ENCODE peak calls at places on chromosomes 1 and 21, in eight cellular contexts. T is IMR-90, N is adrenal gland, G is erythroblast, X is uterus, L is heart left ventricle, M is body of pancreas, Z is Peyer's patch. S is an unnamed sample.

GRCh38 chr1:26161408-26162219 is 2.7 kb downstream of the FAM110D start:
- DNase-seq in T (peak), N (peak), G (peak), X (peak), L (peak), M (peak), Z (no peak), S (no peak)

GRCh38 chr1:77953907-77954306 is 25.0 kb downstream of the FUBP1 start:
- DNase-seq in T (no peak), N (no peak), G (no peak), X (no peak), L (no peak), M (no peak), Z (no peak), S (no peak)

GRCh38 chr1:33823830-33824229 is 40.0 kb upstream of the HMGB4 start:
- DNase-seq in T (no peak), N (no peak), G (no peak), X (no peak), L (no peak), M (no peak), Z (no peak), S (no peak)

GRCh38 chr1:18913065-18913502 is 10.7 kb upstream of the ALDH4A1 start:
- DNase-seq in T (peak), N (peak), G (peak), X (peak), L (peak), M (peak), Z (peak), S (peak)

GRCh38 chr1:14599173-14599754 is 779 bp downstream of the KAZN start:
- DNase-seq in T (no peak), N (no peak), G (no peak), X (no peak), L (peak), M (no peak), Z (no peak), S (no peak)

GRCh38 chr1:6041432-6042062 is 4.1 kb upstream of the KCNAB2 start:
- DNase-seq in T (no peak), N (no peak), G (peak), X (peak), L (no peak), M (no peak), Z (no peak), S (no peak)

GRCh38 chr1:40535732-40536131 is 4.3 kb downstream of the ZNF684 start:
- DNase-seq in T (no peak), N (no peak), G (no peak), X (no peak), L (no peak), M (no peak), Z (no peak), S (no peak)

GRCh38 chr21:37627074-37627473 is 260.5 kb downstream of the DYRK1A start:
- DNase-seq in T (no peak), N (no peak), G (no peak), X (no peak), L (no peak), M (no peak), Z (no peak), S (no peak)

GRCh38 chr1:228450200-228450599 is 33.5 kb upstream of the TRIM17 start:
- DNase-seq in T (no peak), N (no peak), G (no peak), X (no peak), L (no peak), M (no peak), Z (no peak), S (peak)

GRCh38 chr1:115069186-115069585 is 20.1 kb downstream of the TSPAN2 start:
- DNase-seq in T (peak), N (no peak), G (no peak), X (peak), L (no peak), M (no peak), Z (no peak), S (peak)

GRCh38 chr1:222334026-222334680 is 213.8 kb downstream of the HHIPL2 start:
- DNase-seq in T (peak), N (no peak), G (no peak), X (no peak), L (no peak), M (no peak), Z (no peak), S (no peak)

GRCh38 chr1:109931189-109931672 is 20.6 kb downstream of the CSF1 start:
- DNase-seq in T (peak), N (peak), G (peak), X (peak), L (peak), M (peak), Z (peak), S (peak)

GRCh38 chr1:245645406-245645805 is 490.6 kb downstream of the KIF26B start:
- DNase-seq in T (no peak), N (no peak), G (no peak), X (no peak), L (no peak), M (no peak), Z (no peak), S (no peak)

GRCh38 chr1:165129568-165130164 is 226.8 kb downstream of the LMX1A start:
- DNase-seq in T (peak), N (peak), G (peak), X (no peak), L (peak), M (peak), Z (peak), S (no peak)

GRCh38 chr1:43005460-43006351 is 47.0 kb upstream of the SLC2A1 start:
- DNase-seq in T (no peak), N (no peak), G (peak), X (no peak), L (no peak), M (no peak), Z (no peak), S (no peak)

GRCh38 chr1:211925016-211925415 is 94.5 kb upstream of the LPGAT1 start:
- DNase-seq in T (no peak), N (no peak), G (no peak), X (no peak), L (no peak), M (no peak), Z (peak), S (no peak)

GRCh38 chr1:245614986-245615385 is 460.2 kb downstream of the KIF26B start:
- DNase-seq in T (no peak), N (no peak), G (no peak), X (no peak), L (no peak), M (no peak), Z (no peak), S (no peak)

GRCh38 chr1:8984203-8984602 is 38.5 kb downstream of the CA6 start:
- DNase-seq in T (no peak), N (no peak), G (no peak), X (no peak), L (no peak), M (no peak), Z (peak), S (no peak)

GRCh38 chr1:31626451-31627202 is 9.1 kb downstream of the HCRTR1 start:
- DNase-seq in T (peak), N (peak), G (no peak), X (peak), L (peak), M (no peak), Z (no peak), S (no peak)

GRCh38 chr1:21816602-21817302 is 4.7 kb downstream of the LDLRAD2 start:
- DNase-seq in T (peak), N (no peak), G (no peak), X (no peak), L (no peak), M (no peak), Z (peak), S (no peak)

GRCh38 chr21:44845418-44846200 is 27.7 kb upstream of the SUMO3 start:
- DNase-seq in T (peak), N (peak), G (peak), X (peak), L (peak), M (peak), Z (peak), S (peak)

GRCh38 chr1:204726478-204726877 is 40.9 kb upstream of the LRRN2 start:
- DNase-seq in T (peak), N (no peak), G (peak), X (no peak), L (no peak), M (peak), Z (no peak), S (no peak)

GRCh38 chr1:119959836-119960235 is 63.5 kb upstream of the ADAM30 start:
- DNase-seq in T (peak), N (no peak), G (no peak), X (no peak), L (no peak), M (no peak), Z (no peak), S (no peak)

GRCh38 chr1:119784127-119784781 is 15.5 kb upstream of the HMGCS2 start:
- DNase-seq in T (no peak), N (peak), G (peak), X (peak), L (peak), M (peak), Z (peak), S (peak)

GRCh38 chr1:85692730-85693314 is 15.4 kb downstream of the ZNHIT6 start:
- DNase-seq in T (peak), N (no peak), G (peak), X (no peak), L (no peak), M (no peak), Z (no peak), S (no peak)

GRCh38 chr1:99756598-99756997 is 9.8 kb downstream of the FRRS1 start:
- DNase-seq in T (peak), N (no peak), G (no peak), X (no peak), L (no peak), M (no peak), Z (no peak), S (no peak)

GRCh38 chr1:32870615-32871363 is at the start of gene FNDC5:
- DNase-seq in T (peak), N (no peak), G (peak), X (peak), L (peak), M (peak), Z (no peak), S (no peak)

GRCh38 chr21:37574751-37575150 is 208.2 kb downstream of the DYRK1A start:
- DNase-seq in T (no peak), N (no peak), G (no peak), X (no peak), L (no peak), M (no peak), Z (no peak), S (peak)

GRCh38 chr1:200053091-200053490 is 25.6 kb downstream of the NR5A2 start:
- DNase-seq in T (no peak), N (no peak), G (no peak), X (no peak), L (no peak), M (no peak), Z (no peak), S (no peak)

GRCh38 chr1:117754061-117754969 is 148.5 kb downstream of the TENT5C start:
- DNase-seq in T (peak), N (peak), G (peak), X (peak), L (peak), M (peak), Z (peak), S (no peak)

GRCh38 chr1:154115180-154115579 is 39.7 kb downstream of the NUP210L start:
- DNase-seq in T (no peak), N (no peak), G (no peak), X (no peak), L (no peak), M (no peak), Z (no peak), S (no peak)

GRCh38 chr1:235075955-235076308 is 52.7 kb downstream of the TOMM20 start:
- DNase-seq in T (no peak), N (no peak), G (no peak), X (no peak), L (no peak), M (no peak), Z (no peak), S (no peak)

GRCh38 chr1:235077571-235078479 is 50.8 kb downstream of the TOMM20 start:
- DNase-seq in T (peak), N (no peak), G (peak), X (no peak), L (no peak), M (peak), Z (no peak), S (no peak)

GRCh38 chr1:235075121-235075954 is 53.3 kb downstream of the TOMM20 start:
- DNase-seq in T (peak), N (peak), G (no peak), X (peak), L (peak), M (peak), Z (peak), S (peak)

GRCh38 chr1:235077163-235077540 is 51.5 kb downstream of the TOMM20 start:
- DNase-seq in T (no peak), N (no peak), G (no peak), X (no peak), L (no peak), M (no peak), Z (no peak), S (no peak)

GRCh38 chr1:235076504-235077162 is 52.0 kb downstream of the TOMM20 start:
- DNase-seq in T (no peak), N (no peak), G (no peak), X (no peak), L (no peak), M (no peak), Z (no peak), S (no peak)
- TF ChIP-seq POLR2A in T (no peak), N (no peak), G (no peak), X (no peak), L (no peak), M (no peak), Z (no peak), S (no peak)

DNA sequence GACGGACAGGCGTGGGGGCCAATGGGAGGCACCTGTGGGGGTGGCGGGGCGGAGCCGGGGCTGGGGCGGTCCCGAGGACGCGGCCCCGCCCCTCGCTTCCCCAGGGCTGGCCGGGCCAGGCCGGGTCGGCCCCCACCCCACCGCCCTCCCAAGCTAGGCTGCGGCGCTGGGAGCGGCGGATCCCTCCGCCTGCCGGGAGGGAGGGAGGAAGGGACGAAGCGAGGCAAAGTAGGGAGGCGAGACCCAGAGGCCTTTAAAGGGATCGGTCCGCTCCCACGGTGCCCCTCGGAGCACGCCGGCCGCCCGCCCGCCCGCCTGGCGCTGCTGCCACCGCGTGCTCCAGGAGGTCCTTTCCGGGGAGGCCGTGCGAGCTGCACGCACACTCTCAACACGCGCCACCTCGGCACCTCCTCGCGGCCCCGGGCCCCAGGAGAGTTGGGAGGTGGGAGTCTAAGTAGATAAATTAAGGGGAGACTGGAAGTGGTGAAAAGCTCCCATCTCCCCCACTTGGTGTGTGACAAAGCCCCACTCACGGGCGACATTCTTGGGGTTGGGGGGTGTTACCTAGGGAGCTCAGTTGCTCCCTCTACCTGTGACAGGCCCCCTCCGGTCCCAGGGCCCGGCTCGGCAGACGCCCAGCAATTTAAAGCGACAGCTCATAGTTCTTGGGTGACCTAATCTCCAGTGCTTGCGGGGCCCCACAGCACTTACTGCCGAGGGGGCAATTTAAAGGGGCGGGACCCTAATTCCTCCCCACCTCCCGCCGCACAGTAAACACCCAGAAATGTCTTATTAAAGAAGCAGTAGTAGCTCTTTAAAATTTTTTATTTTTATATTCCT is 492 bp upstream of the MEF2D start:
- DNase-seq in T (peak), N (peak), G (peak), X (peak), L (peak), M (peak), Z (peak), S (peak)
- TF ChIP-seq POLR2A in T (peak), N (peak), G (peak), X (peak), L (peak), M (peak), Z (peak), S (peak)

GRCh38 chr1:37601441-37601840 is 5.7 kb upstream of the GNL2 start:
- DNase-seq in T (no peak), N (no peak), G (no peak), X (no peak), L (no peak), M (no peak), Z (no peak), S (no peak)

GRCh38 chr1:37596182-37596667 is 488 bp upstream of the GNL2 start:
- DNase-seq in T (no peak), N (no peak), G (no peak), X (no peak), L (no peak), M (no peak), Z (no peak), S (no peak)

GRCh38 chr1:37599940-37600339 is 4.2 kb upstream of the GNL2 start:
- DNase-seq in T (no peak), N (no peak), G (no peak), X (no peak), L (no peak), M (no peak), Z (no peak), S (no peak)

GRCh38 chr1:37593726-37594125 is 2.0 kb downstream of the GNL2 start:
- DNase-seq in T (no peak), N (no peak), G (no peak), X (no peak), L (no peak), M (no peak), Z (no peak), S (no peak)

GRCh38 chr1:37595440-37596181 is at the start of gene GNL2:
- DNase-seq in T (peak), N (peak), G (peak), X (peak), L (peak), M (peak), Z (peak), S (peak)
- TF ChIP-seq POLR2A in T (peak), N (peak), G (peak), X (peak), L (peak), M (peak), Z (peak), S (peak)

GRCh38 chr1:17416389-17416788 is 23.1 kb downstream of the RCC2 start:
- DNase-seq in T (no peak), N (no peak), G (no peak), X (no peak), L (no peak), M (no peak), Z (no peak), S (no peak)
- TF ChIP-seq POLR2A in T (no peak), N (no peak), G (no peak), X (no peak), L (no peak), M (no peak), Z (no peak), S (no peak)